ENCODE peak calls at places on chromosome 9, in eight cellular contexts. Q is mammary epithelial cell; I is kidney; M is GF-D8; R is NCI-H2081 treated with DMSO at 0.1 percent for 48 hours; U is ureter; L is mucosa of gallbladder; N is activated CD4-positive, alpha-beta T cell treated with anti-CD3 and anti-CD28 coated beads, Interleukin-2, amount 50 U/mL, for 1 hour. H is an unnamed sample.

GRCh38 chr9:89419978-89420394 is 77.9 kb downstream of the SEMA4D start:
- DNase-seq in U (no peak), Q (peak), M (no peak), L (no peak), R (no peak), I (no peak), N (no peak), H (no peak)

GRCh38 chr9:92617951-92618510 is 51.9 kb downstream of the IPPK start:
- DNase-seq in Q (no peak), U (no peak), I (no peak), N (no peak), M (no peak), L (no peak), R (no peak), H (no peak)

GRCh38 chr9:115106642-115107041 is 11.3 kb downstream of the TNC start:
- DNase-seq in R (no peak), I (no peak), L (no peak), U (no peak), M (no peak), N (no peak), Q (no peak), H (no peak)

GRCh38 chr9:112831281-112831851 is 59.3 kb downstream of the SLC46A2 start:
- DNase-seq in Q (no peak), I (no peak), U (peak), M (no peak), R (no peak), L (peak), N (no peak), H (no peak)

GRCh38 chr9:135343136-135343535 is 136.4 kb upstream of the PPP1R26 start:
- DNase-seq in I (peak), U (no peak), Q (no peak), N (no peak), M (no peak), L (no peak), R (no peak), H (no peak)

GRCh38 chr9:78038620-78039300 is 7.1 kb upstream of the GNAQ start:
- DNase-seq in L (no peak), I (no peak), N (no peak), M (no peak), Q (no peak), R (no peak), U (no peak), H (no peak)

GRCh38 chr9:36486454-36486932 is 86.2 kb upstream of the MELK start:
- DNase-seq in L (peak), U (no peak), Q (peak), N (no peak), I (no peak), R (no peak), M (peak), H (no peak)

GRCh38 chr9:109707355-109707754 is 72.6 kb upstream of the PALM2AKAP2 start:
- DNase-seq in Q (no peak), I (no peak), L (peak), M (no peak), N (no peak), R (no peak), U (no peak), H (no peak)

GRCh38 chr9:17824191-17824926 is 245.5 kb downstream of the SH3GL2 start:
- DNase-seq in R (no peak), I (no peak), N (no peak), Q (no peak), U (no peak), L (no peak), M (no peak), H (no peak)

GRCh38 chr9:113574381-113575262 is 111.1 kb downstream of the RGS3 start:
- DNase-seq in U (no peak), M (no peak), R (no peak), I (peak), N (no peak), L (no peak), Q (peak), H (no peak)

GRCh38 chr9:135342206-135343130 is 137.1 kb upstream of the PPP1R26 start:
- DNase-seq in R (no peak), M (no peak), U (no peak), L (no peak), N (no peak), I (peak), Q (no peak), H (no peak)

GRCh38 chr9:135474915-135475314 is 4.7 kb upstream of the PPP1R26 start:
- DNase-seq in R (no peak), L (no peak), N (no peak), Q (no peak), M (no peak), I (peak), U (no peak), H (no peak)

GRCh38 chr9:86239053-86239770 is 20.2 kb downstream of the C9orf153 start:
- DNase-seq in L (no peak), I (no peak), U (no peak), R (no peak), M (no peak), Q (no peak), N (no peak), H (no peak)

GRCh38 chr9:120921751-120922181 is 4.8 kb downstream of the TRAF1 start:
- DNase-seq in I (no peak), R (no peak), L (no peak), N (no peak), U (no peak), M (no peak), Q (no peak), H (no peak)

GRCh38 chr9:112421771-112422222 is 41.9 kb downstream of the HSDL2 start:
- DNase-seq in R (no peak), U (no peak), M (no peak), N (no peak), L (no peak), I (no peak), Q (peak), H (no peak)

GRCh38 chr9:132235894-132236661 is 74.2 kb downstream of the NTNG2 start:
- DNase-seq in U (peak), M (no peak), L (peak), N (peak), Q (peak), R (peak), I (no peak), H (no peak)

GRCh38 chr9:38087934-38088925 is 19.2 kb upstream of the SHB start:
- DNase-seq in I (peak), M (no peak), N (peak), L (peak), U (peak), Q (peak), R (no peak), H (no peak)

GRCh38 chr9:4738866-4739586 is 2.0 kb downstream of the AK3 start:
- DNase-seq in N (no peak), U (no peak), R (no peak), Q (no peak), M (no peak), L (no peak), I (no peak), H (no peak)

GRCh38 chr9:135990468-135991429 is 29.6 kb upstream of the UBAC1 start:
- DNase-seq in R (no peak), I (peak), M (no peak), U (no peak), Q (peak), N (peak), L (no peak), H (no peak)

GRCh38 chr9:11038956-11039355 is 426.2 kb upstream of the PTPRD start:
- DNase-seq in M (no peak), Q (no peak), I (no peak), L (no peak), N (no peak), U (no peak), R (no peak), H (no peak)

GRCh38 chr9:121182437-121182836 is 19.2 kb downstream of the RAB14 start:
- DNase-seq in U (no peak), N (no peak), Q (no peak), R (no peak), I (no peak), M (no peak), L (no peak), H (no peak)

GRCh38 chr9:17075758-17076485 is 58.9 kb upstream of the CNTLN start:
- DNase-seq in I (no peak), N (no peak), L (no peak), U (no peak), M (no peak), Q (no peak), R (no peak), H (no peak)

GRCh38 chr9:87152206-87152605 is 204.9 kb upstream of the GAS1 start:
- DNase-seq in I (no peak), R (no peak), U (no peak), L (no peak), N (no peak), Q (no peak), M (no peak), H (no peak)

GRCh38 chr9:134221273-134222017 is 57.1 kb upstream of the RNU6ATAC start:
- DNase-seq in I (peak), U (no peak), R (no peak), N (no peak), M (no peak), L (no peak), Q (no peak), H (no peak)

GRCh38 chr9:128253991-128254346 is 21.8 kb downstream of the GOLGA2 start:
- DNase-seq in N (no peak), I (peak), M (no peak), L (no peak), Q (no peak), R (no peak), U (no peak), H (no peak)

GRCh38 chr9:127803507-127804352 is 1.0 kb downstream of the FPGS start:
- DNase-seq in M (no peak), Q (peak), U (peak), R (no peak), N (peak), L (peak), I (peak), H (no peak)

GRCh38 chr9:137427454-137428310 is 4.5 kb downstream of the NOXA1 start:
- DNase-seq in U (no peak), Q (no peak), I (peak), L (no peak), M (no peak), N (no peak), R (no peak), H (no peak)

GRCh38 chr9:129176786-129177442 is 1.1 kb downstream of the IER5L start:
- DNase-seq in Q (peak), M (no peak), I (peak), U (peak), R (no peak), L (no peak), N (no peak), H (no peak)

GRCh38 chr9:92656537-92656925 is 13.4 kb downstream of the IPPK start:
- DNase-seq in Q (no peak), N (no peak), L (no peak), R (no peak), U (no peak), M (no peak), I (no peak), H (no peak)

GRCh38 chr9:129140397-129141065 is 29.3 kb downstream of the PTPA start:
- DNase-seq in R (no peak), Q (peak), I (no peak), M (peak), L (no peak), N (no peak), U (peak), H (no peak)

GRCh38 chr9:131876486-131876885 is 136.6 kb upstream of the RAPGEF1 start:
- DNase-seq in I (peak), Q (no peak), N (no peak), U (no peak), R (no peak), M (no peak), L (no peak), H (no peak)

GRCh38 chr9:26882154-26882553 is 10.4 kb downstream of the CAAP1 start:
- DNase-seq in I (no peak), N (no peak), M (no peak), L (no peak), U (no peak), R (no peak), Q (no peak), H (no peak)

GRCh38 chr9:129746092-129746760 is 6.6 kb downstream of the PTGES start:
- DNase-seq in U (no peak), R (no peak), N (no peak), Q (no peak), I (no peak), M (no peak), L (no peak), H (no peak)

GRCh38 chr9:6384732-6385131 is 28.3 kb upstream of the UHRF2 start:
- DNase-seq in M (no peak), R (no peak), Q (no peak), L (no peak), I (no peak), U (no peak), N (no peak), H (no peak)

GRCh38 chr9:24832307-24832706 is 286.6 kb upstream of the IZUMO3 start:
- DNase-seq in U (no peak), L (no peak), M (no peak), R (no peak), Q (no peak), N (no peak), I (no peak), H (no peak)

GRCh38 chr9:116298992-116299391 is 145.4 kb downstream of the PAPPA start:
- DNase-seq in I (no peak), N (no peak), U (no peak), Q (no peak), L (no peak), M (no peak), R (no peak), H (no peak)

GRCh38 chr9:129981180-129981907 is 61.6 kb downstream of the FNBP1 start:
- DNase-seq in R (no peak), M (no peak), L (peak), U (no peak), N (no peak), I (no peak), Q (no peak), H (no peak)

GRCh38 chr9:68574150-68574549 is 33.5 kb upstream of the TMEM252 start:
- DNase-seq in U (no peak), M (no peak), N (no peak), I (no peak), Q (no peak), R (no peak), L (no peak), H (no peak)

GRCh38 chr9:137558127-137558526 is 6.4 kb downstream of the MRPL41 start:
- DNase-seq in R (no peak), L (no peak), M (no peak), U (no peak), I (no peak), N (no peak), Q (no peak), H (no peak)

H was measured in smooth muscle cell of the brain vasculature.